ENCODE peak calls at places on chromosomes 3 and 15, in nine cellular contexts. S is upper lobe of right lung, W is hepatocyte, H is keratinocyte, Y is DND-41, I is spleen, T is GM23248, V is sigmoid colon, E is colonic mucosa. P is an unnamed sample. For H3K27me3 and H3K4me1, the result is how much of the 10 kb centered on the place peaks cover.

GRCh38 chr3:9623148-9623547 is 26.2 kb upstream of the MTMR14 start:
- DNase-seq in W (no peak), Y (no peak), E (no peak), H (no peak), V (no peak), S (no peak), I (no peak), T (no peak), P (no peak)

GRCh38 chr15:39211108-39211979 is 369.5 kb upstream of the THBS1 start:
- DNase-seq in I (no peak), Y (no peak), T (no peak), E (no peak), H (no peak), W (no peak), V (no peak), S (no peak), P (no peak)

GRCh38 chr3:23170306-23170705 is 32.8 kb upstream of the UBE2E2 start:
- DNase-seq in Y (no peak), I (no peak), E (no peak), T (peak), H (no peak), V (no peak), S (no peak), W (no peak), P (no peak)

GRCh38 chr3:176755552-176755951 is 441.7 kb downstream of the TBL1XR1 start:
- DNase-seq in S (no peak), W (no peak), Y (no peak), I (no peak), V (no peak), T (no peak), H (no peak), E (no peak), P (no peak)

GRCh38 chr3:15486979-15487378 is 34.5 kb downstream of the COLQ start:
- DNase-seq in V (no peak), E (no peak), Y (no peak), I (no peak), W (no peak), H (no peak), S (no peak), T (no peak), P (no peak)

GRCh38 chr3:185335799-185336198 is 27.1 kb upstream of the MAP3K13 start:
- DNase-seq in H (peak), I (no peak), W (peak), E (no peak), T (peak), V (no peak), S (no peak), Y (no peak), P (no peak)

GRCh38 chr15:90062023-90062728 is 40.1 kb downstream of the IDH2 start:
- DNase-seq in H (peak), E (peak), W (peak), Y (peak), I (no peak), V (no peak), T (no peak), S (peak), P (peak)

GRCh38 chr3:53719796-53720195 is 126.4 kb downstream of the CHDH start:
- DNase-seq in H (no peak), Y (no peak), E (no peak), S (no peak), V (no peak), I (no peak), W (no peak), T (no peak), P (no peak)

GRCh38 chr3:27560484-27561056 is 76.4 kb upstream of the SLC4A7 start:
- DNase-seq in S (no peak), E (no peak), Y (no peak), I (no peak), W (no peak), T (peak), H (no peak), V (no peak), P (no peak)

GRCh38 chr3:89025185-89025584 is 82.2 kb upstream of the EPHA3 start:
- DNase-seq in S (no peak), E (no peak), W (no peak), Y (no peak), H (no peak), I (no peak), V (no peak), T (peak), P (no peak)

GRCh38 chr3:195906865-195907729 is 1.3 kb downstream of the TNK2 start:
- DNase-seq in W (no peak), T (no peak), V (peak), S (peak), H (no peak), Y (peak), E (peak), I (peak), P (no peak)

GRCh38 chr15:88258021-88258641 is 1.6 kb upstream of the NTRK3 start:
- DNase-seq in E (no peak), Y (no peak), T (peak), H (no peak), V (no peak), I (no peak), S (peak), W (peak), P (no peak)

GRCh38 chr3:148631124-148631903 is 66.4 kb upstream of the AGTR1 start:
- DNase-seq in E (no peak), I (no peak), Y (no peak), H (no peak), S (no peak), T (peak), V (no peak), W (no peak), P (no peak)

GRCh38 chr3:123444023-123444422 is 4.9 kb downstream of the ADCY5 start:
- DNase-seq in V (no peak), S (no peak), Y (no peak), E (no peak), T (peak), I (no peak), H (no peak), W (no peak), P (no peak)

GRCh38 chr3:123444744-123445143 is 4.1 kb downstream of the ADCY5 start:
- DNase-seq in V (no peak), Y (no peak), I (no peak), S (no peak), E (no peak), W (no peak), H (no peak), T (no peak), P (no peak)

GRCh38 chr3:123442125-123442524 is 6.8 kb downstream of the ADCY5 start:
- DNase-seq in W (no peak), S (no peak), Y (no peak), T (no peak), V (no peak), I (peak), E (no peak), H (no peak), P (no peak)

GRCh38 chr3:123440181-123440580 is 8.7 kb downstream of the ADCY5 start:
- DNase-seq in S (no peak), T (no peak), Y (no peak), H (no peak), E (no peak), V (no peak), I (no peak), W (no peak), P (no peak)

GRCh38 chr3:123442908-123443307 is 6.0 kb downstream of the ADCY5 start:
- DNase-seq in E (no peak), S (no peak), W (no peak), H (no peak), I (no peak), T (no peak), Y (no peak), V (no peak), P (no peak)
- H3K27me3 ChIP-seq in E (under half), S (under half), W (under half), H (under half), I (under half), T (under half), Y (under half), V (under half), P (under half)

GRCh38 chr15:85579957-85580694 is 199.7 kb downstream of the AKAP13 start:
- DNase-seq in T (peak), Y (no peak), I (no peak), E (peak), V (peak), S (peak), W (peak), H (no peak), P (no peak)

GRCh38 chr15:85579011-85579701 is 198.8 kb downstream of the AKAP13 start:
- DNase-seq in W (peak), H (no peak), T (no peak), E (peak), V (no peak), I (no peak), S (no peak), Y (no peak), P (no peak)

GRCh38 chr15:85582076-85582718 is 201.8 kb downstream of the AKAP13 start:
- DNase-seq in W (no peak), S (peak), E (peak), T (peak), I (no peak), Y (no peak), H (no peak), V (no peak), P (no peak)

GRCh38 chr15:85581495-85581894 is 201.1 kb downstream of the AKAP13 start:
- DNase-seq in V (peak), W (no peak), E (peak), I (peak), S (peak), T (no peak), Y (peak), H (no peak), P (no peak)

DNA sequence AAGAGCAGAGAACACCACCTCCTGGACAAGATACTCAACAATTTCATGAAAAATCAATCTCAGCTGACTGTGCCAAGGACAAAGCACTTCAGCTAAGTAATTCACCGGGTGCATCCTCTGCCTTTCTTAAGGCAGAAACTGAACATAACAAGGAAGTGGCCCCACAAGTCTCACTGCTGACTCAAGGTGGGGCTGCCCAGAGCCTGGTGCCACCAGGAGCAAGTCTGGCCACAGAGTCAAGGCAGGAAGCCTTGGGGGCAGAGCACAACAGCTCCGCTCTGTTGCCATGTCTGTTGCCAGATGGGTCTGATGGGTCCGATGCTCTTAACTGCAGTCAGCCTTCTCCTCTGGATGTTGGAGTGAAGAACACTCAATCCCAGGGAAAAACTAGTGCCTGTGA is 200.5 kb downstream of the AKAP13 start:
- DNase-seq in V (no peak), H (no peak), T (peak), Y (no peak), S (peak), E (peak), I (peak), W (no peak), P (no peak)
- H3K27ac ChIP-seq in V (peak), H (no peak), T (peak), Y (peak), S (peak), E (peak), I (peak), W (peak), P (no peak)

GRCh38 chr3:65958216-65958615 is 80.5 kb downstream of the MAGI1 start:
- DNase-seq in H (no peak), S (no peak), I (no peak), T (no peak), W (no peak), V (no peak), Y (no peak), E (no peak), P (no peak)
- H3K4me1 ChIP-seq in H (under half), S (under half), I (under half), T (under half), W (under half), V (under half), Y (under half), E (under half), P (under half)

GRCh38 chr15:34608517-34608916 is 25.1 kb upstream of the GOLGA8B start:
- DNase-seq in I (no peak), V (no peak), H (no peak), S (no peak), T (no peak), E (no peak), Y (no peak), W (no peak), P (no peak)

GRCh38 chr15:34607832-34608231 is 24.4 kb upstream of the GOLGA8B start:
- DNase-seq in I (no peak), W (no peak), S (no peak), T (no peak), H (no peak), Y (no peak), E (no peak), V (no peak), P (no peak)

GRCh38 chr15:34610388-34610787 is 26.9 kb upstream of the GOLGA8B start:
- DNase-seq in T (peak), E (no peak), Y (no peak), H (no peak), V (no peak), S (no peak), I (no peak), W (no peak), P (no peak)

GRCh38 chr15:34609658-34610057 is 26.2 kb upstream of the GOLGA8B start:
- DNase-seq in T (no peak), E (no peak), V (no peak), H (no peak), I (no peak), Y (no peak), W (no peak), S (no peak), P (no peak)

DNA sequence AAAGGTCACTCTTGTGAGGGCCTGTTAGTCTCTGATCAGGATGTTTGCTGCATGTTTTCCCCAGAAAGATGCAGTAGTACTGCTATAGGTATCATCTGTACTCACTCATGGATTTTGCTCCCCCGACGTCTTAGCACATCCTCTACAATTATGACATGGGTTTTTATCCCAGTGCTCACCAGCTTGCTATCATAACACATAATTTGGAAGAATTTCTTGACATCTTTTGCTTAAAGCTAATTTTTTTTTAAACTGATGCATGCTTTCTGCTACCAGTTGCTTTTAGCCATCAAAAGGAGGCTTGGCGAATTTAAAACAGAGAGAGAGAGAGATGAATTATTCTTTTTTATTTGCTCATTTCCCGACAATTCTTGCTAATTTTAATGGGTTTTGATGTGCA is 25.7 kb upstream of the GOLGA8B start:
- DNase-seq in E (no peak), S (no peak), W (no peak), V (no peak), H (no peak), I (no peak), Y (no peak), T (no peak), P (no peak)
- H3K27me3 ChIP-seq in E (under half), S (under half), W (under half), V (under half), H (under half), I (under half), Y (under half), T (half or more), P (half or more)

GRCh38 chr3:13044496-13045244 is 28.6 kb downstream of the IQSEC1 start:
- DNase-seq in T (no peak), I (no peak), W (no peak), Y (no peak), S (no peak), V (no peak), E (no peak), H (no peak), P (no peak)

GRCh38 chr3:13047296-13048165 is 25.7 kb downstream of the IQSEC1 start:
- DNase-seq in I (no peak), Y (no peak), E (no peak), W (no peak), S (no peak), V (no peak), H (no peak), T (no peak), P (no peak)

GRCh38 chr3:13045245-13045903 is 27.9 kb downstream of the IQSEC1 start:
- DNase-seq in W (no peak), V (no peak), T (no peak), E (no peak), I (no peak), Y (peak), H (no peak), S (no peak), P (no peak)

GRCh38 chr3:13046569-13047279 is 26.5 kb downstream of the IQSEC1 start:
- DNase-seq in W (no peak), E (no peak), V (no peak), S (no peak), T (no peak), H (no peak), I (no peak), Y (no peak), P (no peak)

DNA sequence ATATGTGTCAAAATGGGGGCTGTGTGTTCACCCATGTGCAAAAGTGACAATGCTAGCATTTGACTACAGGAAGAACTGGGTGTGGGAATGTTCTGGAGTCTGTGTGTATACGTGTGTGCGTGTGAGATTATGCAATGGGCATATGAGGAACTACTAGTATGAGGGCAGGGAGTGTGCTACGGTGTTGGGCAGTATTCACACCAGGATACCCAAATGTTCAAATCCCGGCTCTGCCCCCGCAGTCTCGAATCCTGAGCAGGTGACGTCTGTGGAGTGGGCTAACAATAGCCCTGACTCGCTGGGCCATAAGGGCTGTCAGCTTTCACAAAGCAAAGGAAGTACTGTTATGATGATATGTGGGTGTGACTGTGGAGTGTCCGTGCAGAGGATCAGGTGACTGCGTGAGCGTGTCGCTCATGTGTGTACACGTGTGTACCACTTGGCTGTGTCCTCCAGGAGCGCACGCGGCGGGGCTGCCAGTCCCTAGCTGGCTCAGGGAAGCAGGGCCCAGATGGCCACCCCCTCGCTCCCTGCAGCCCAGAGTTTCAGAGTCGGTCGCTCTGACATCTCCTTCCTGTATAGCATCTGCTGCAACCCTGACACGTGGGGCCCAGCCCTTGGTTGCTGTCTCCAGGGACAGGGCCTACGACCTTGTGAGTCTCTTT is 27.2 kb downstream of the IQSEC1 start:
- DNase-seq in Y (peak), V (no peak), H (no peak), W (no peak), I (peak), E (no peak), S (no peak), T (no peak), P (no peak)
- H3K27ac ChIP-seq in Y (peak), V (no peak), H (no peak), W (no peak), I (peak), E (no peak), S (no peak), T (no peak), P (no peak)

GRCh38 chr3:107621465-107621864 is 98.7 kb downstream of the BBX start:
- DNase-seq in H (no peak), T (no peak), V (no peak), Y (no peak), I (no peak), S (no peak), E (no peak), W (no peak), P (no peak)

GRCh38 chr3:107619549-107619948 is 96.8 kb downstream of the BBX start:
- DNase-seq in Y (no peak), I (no peak), W (no peak), E (no peak), V (no peak), H (no peak), T (peak), S (no peak), P (no peak)

DNA sequence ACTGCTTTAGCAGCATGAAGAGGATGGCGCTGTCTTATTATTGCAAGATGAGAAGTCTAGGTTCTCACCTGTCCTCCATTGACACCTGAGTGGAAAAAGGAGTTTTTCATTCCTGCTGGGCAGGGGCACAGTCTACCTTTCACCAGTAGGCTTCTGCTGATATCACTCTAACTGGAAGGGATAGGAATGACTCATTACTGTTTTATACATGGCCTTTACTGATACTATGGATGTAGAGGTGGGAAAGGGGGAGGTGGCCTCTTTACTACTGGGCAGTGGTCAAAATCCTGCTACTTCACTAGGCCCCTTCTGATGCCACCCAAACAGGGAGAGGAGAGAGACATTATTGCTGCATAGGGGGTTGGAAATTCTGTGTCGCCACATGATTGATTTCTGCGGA is 97.8 kb downstream of the BBX start:
- DNase-seq in Y (no peak), I (no peak), S (no peak), W (no peak), H (no peak), T (no peak), V (no peak), E (no peak), P (no peak)
- H3K4me1 ChIP-seq in Y (under half), I (under half), S (under half), W (under half), H (under half), T (under half), V (under half), E (under half), P (under half)

GRCh38 chr3:169661567-169662214 is 1.8 kb downstream of the MECOM start:
- DNase-seq in V (no peak), W (peak), S (peak), E (peak), I (peak), T (peak), H (no peak), Y (no peak), P (no peak)

GRCh38 chr3:169659858-169660614 is 3.5 kb downstream of the MECOM start:
- DNase-seq in V (no peak), Y (no peak), I (no peak), E (no peak), W (no peak), H (no peak), T (no peak), S (no peak), P (no peak)

GRCh38 chr3:169660709-169661566 is 2.6 kb downstream of the MECOM start:
- DNase-seq in I (no peak), V (no peak), S (no peak), W (peak), H (no peak), T (peak), E (no peak), Y (no peak), P (no peak)

GRCh38 chr3:169664034-169664820 is 715 bp upstream of the MECOM start:
- DNase-seq in Y (no peak), E (no peak), H (no peak), W (no peak), T (no peak), I (peak), V (no peak), S (peak), P (no peak)

GRCh38 chr3:169662215-169663070 is 1.1 kb downstream of the MECOM start:
- DNase-seq in T (peak), W (peak), H (no peak), E (peak), S (peak), I (peak), V (no peak), Y (no peak), P (no peak)
- H3K27me3 ChIP-seq in T (half or more), W (half or more), H (half or more), E (under half), S (half or more), I (half or more), V (half or more), Y (under half), P (under half)